ENCODE peak calls at places on chromosomes 11 and 22, in nine cellular contexts. M is kidney; O is spleen; V is aorta; I is esophagus squamous epithelium; N is SK-N-SH; Y is CD8-positive, alpha-beta memory T cell; S is body of pancreas; Q is Karpas-422. H is an unnamed sample.

GRCh38 chr11:8354622-8355417 is 91.1 kb upstream of the LMO1 start:
- DNase-seq in M (peak; percentile 85), O (peak; percentile 76), V (peak; percentile 27), I (no peak), N (peak; percentile 79), Y (no peak), S (peak; percentile 22), Q (no peak), H (no peak)

GRCh38 chr11:1391165-1392010 is 1.7 kb downstream of the BRSK2 start:
- DNase-seq in M (peak; percentile 73), O (no peak), V (no peak), I (no peak), N (peak; percentile 67), Y (no peak), S (peak; percentile 71), Q (no peak), H (no peak)

GRCh38 chr11:129223701-129224149 is 31.6 kb upstream of the ARHGAP32 start:
- DNase-seq in M (no peak), O (no peak), V (no peak), I (no peak), N (no peak), Y (no peak), S (no peak), Q (no peak), H (no peak)

GRCh38 chr22:50532353-50532700 is 2.5 kb upstream of the TYMP start:
- DNase-seq in M (no peak), O (no peak), V (no peak), I (no peak), N (peak; percentile 82), Y (no peak), S (no peak), Q (peak; percentile 46), H (peak; percentile 72)

GRCh38 chr11:48006301-48006992 is 26.1 kb downstream of the PTPRJ start:
- DNase-seq in M (no peak), O (peak; percentile 63), V (no peak), I (no peak), N (no peak), Y (no peak), S (no peak), Q (no peak), H (no peak)

GRCh38 chr11:71138737-71139425 is 113.5 kb downstream of the SHANK2 start:
- DNase-seq in M (no peak), O (peak; percentile 34), V (no peak), I (no peak), N (no peak), Y (no peak), S (no peak), Q (no peak), H (no peak)

GRCh38 chr22:37943471-37944198 is 9.8 kb downstream of the C22orf23 start:
- DNase-seq in M (peak; percentile 70), O (no peak), V (no peak), I (no peak), N (no peak), Y (no peak), S (no peak), Q (no peak), H (no peak)

GRCh38 chr22:35712672-35713071 is 5.0 kb upstream of the APOL5 start:
- DNase-seq in M (no peak), O (no peak), V (no peak), I (no peak), N (no peak), Y (no peak), S (no peak), Q (peak; percentile 75), H (no peak)

GRCh38 chr11:116502641-116503061 is 270.1 kb downstream of the BUD13 start:
- DNase-seq in M (no peak), O (no peak), V (no peak), I (no peak), N (no peak), Y (no peak), S (no peak), Q (no peak), H (peak; percentile 10)

GRCh38 chr22:36160499-36160942 is at the start of gene APOL3:
- DNase-seq in M (peak; percentile 89), O (peak; percentile 87), V (peak; percentile 87), I (no peak), N (no peak), Y (peak; percentile 66), S (peak; percentile 60), Q (no peak), H (peak; percentile 79)

GRCh38 chr11:90252053-90252452 is 29.2 kb upstream of the CHORDC1 start:
- DNase-seq in M (no peak), O (no peak), V (no peak), I (no peak), N (no peak), Y (no peak), S (no peak), Q (no peak), H (no peak)

GRCh38 chr11:121450424-121450823 is 1.7 kb upstream of the SORL1 start:
- DNase-seq in M (no peak), O (no peak), V (no peak), I (no peak), N (no peak), Y (peak; percentile 44), S (no peak), Q (peak; percentile 56), H (no peak)

GRCh38 chr22:22553735-22554134 is 5.3 kb downstream of the PRAME start:
- DNase-seq in M (no peak), O (no peak), V (no peak), I (no peak), N (no peak), Y (no peak), S (no peak), Q (no peak), H (no peak)
- H3K4me1 ChIP-seq in M (no peaks in the 10 kb centered on the region), O (no peaks in the 10 kb centered on the region), V (no peaks in the 10 kb centered on the region), I (no peaks in the 10 kb centered on the region), N (peaks cover 54% of the 10 kb centered on the region), Y (peaks cover 8% of the 10 kb centered on the region), S (no peaks in the 10 kb centered on the region), Q (peaks cover 2% of the 10 kb centered on the region), H (no peaks in the 10 kb centered on the region)

GRCh38 chr22:25388415-25388814 is 169.0 kb downstream of the CRYBB2 start:
- DNase-seq in M (peak; percentile 28), O (peak; percentile 67), V (no peak), I (no peak), N (no peak), Y (no peak), S (no peak), Q (no peak), H (no peak)
- H3K4me1 ChIP-seq in M (peaks cover 6% of the 10 kb centered on the region), O (peaks cover 31% of the 10 kb centered on the region), V (no peaks in the 10 kb centered on the region), I (peaks cover 3% of the 10 kb centered on the region), N (peaks cover 10% of the 10 kb centered on the region), Y (peaks cover 46% of the 10 kb centered on the region), S (peaks cover 18% of the 10 kb centered on the region), Q (no peaks in the 10 kb centered on the region), H (peaks cover 75% of the 10 kb centered on the region)

GRCh38 chr11:96307748-96308133 is 35.3 kb downstream of the MAML2 start:
- DNase-seq in M (no peak), O (no peak), V (no peak), I (no peak), N (no peak), Y (no peak), S (no peak), Q (no peak), H (no peak)

GRCh38 chr11:96303980-96304379 is 39.0 kb downstream of the MAML2 start:
- DNase-seq in M (no peak), O (no peak), V (no peak), I (no peak), N (no peak), Y (no peak), S (no peak), Q (no peak), H (no peak)

GRCh38 chr11:96306933-96307747 is 35.9 kb downstream of the MAML2 start:
- DNase-seq in M (peak; percentile 72), O (no peak), V (peak; percentile 88), I (peak; percentile 48), N (peak; percentile 30), Y (no peak), S (peak; percentile 93), Q (no peak), H (peak; percentile 96)

GRCh38 chr11:96309001-96309642 is 33.9 kb downstream of the MAML2 start:
- DNase-seq in M (no peak), O (no peak), V (no peak), I (no peak), N (no peak), Y (no peak), S (no peak), Q (no peak), H (no peak)

GRCh38 chr11:96306600-96306932 is 36.4 kb downstream of the MAML2 start:
- DNase-seq in M (no peak), O (no peak), V (no peak), I (no peak), N (no peak), Y (no peak), S (no peak), Q (no peak), H (no peak)
- H3K4me1 ChIP-seq in M (peaks cover 44% of the 10 kb centered on the region), O (peaks cover 9% of the 10 kb centered on the region), V (peaks cover 17% of the 10 kb centered on the region), I (peaks cover 47% of the 10 kb centered on the region), N (peaks cover 15% of the 10 kb centered on the region), Y (peaks cover 49% of the 10 kb centered on the region), S (peaks cover 49% of the 10 kb centered on the region), Q (no peaks in the 10 kb centered on the region), H (peaks cover 53% of the 10 kb centered on the region)

GRCh38 chr11:119029069-119029339 is 1.7 kb downstream of the SLC37A4 start:
- DNase-seq in M (no peak), O (peak; percentile 48), V (no peak), I (no peak), N (no peak), Y (no peak), S (no peak), Q (no peak), H (no peak)

GRCh38 chr11:119028346-119029068 is 2.2 kb downstream of the SLC37A4 start:
- DNase-seq in M (no peak), O (peak; percentile 64), V (no peak), I (no peak), N (no peak), Y (no peak), S (peak; percentile 34), Q (no peak), H (no peak)

GRCh38 chr11:119025978-119026766 is 4.5 kb downstream of the SLC37A4 start:
- DNase-seq in M (no peak), O (peak; percentile 56), V (no peak), I (no peak), N (no peak), Y (no peak), S (no peak), Q (no peak), H (no peak)

GRCh38 chr11:119026970-119027369 is 3.7 kb downstream of the SLC37A4 start:
- DNase-seq in M (no peak), O (peak; percentile 53), V (no peak), I (no peak), N (no peak), Y (no peak), S (no peak), Q (no peak), H (no peak)

DNA sequence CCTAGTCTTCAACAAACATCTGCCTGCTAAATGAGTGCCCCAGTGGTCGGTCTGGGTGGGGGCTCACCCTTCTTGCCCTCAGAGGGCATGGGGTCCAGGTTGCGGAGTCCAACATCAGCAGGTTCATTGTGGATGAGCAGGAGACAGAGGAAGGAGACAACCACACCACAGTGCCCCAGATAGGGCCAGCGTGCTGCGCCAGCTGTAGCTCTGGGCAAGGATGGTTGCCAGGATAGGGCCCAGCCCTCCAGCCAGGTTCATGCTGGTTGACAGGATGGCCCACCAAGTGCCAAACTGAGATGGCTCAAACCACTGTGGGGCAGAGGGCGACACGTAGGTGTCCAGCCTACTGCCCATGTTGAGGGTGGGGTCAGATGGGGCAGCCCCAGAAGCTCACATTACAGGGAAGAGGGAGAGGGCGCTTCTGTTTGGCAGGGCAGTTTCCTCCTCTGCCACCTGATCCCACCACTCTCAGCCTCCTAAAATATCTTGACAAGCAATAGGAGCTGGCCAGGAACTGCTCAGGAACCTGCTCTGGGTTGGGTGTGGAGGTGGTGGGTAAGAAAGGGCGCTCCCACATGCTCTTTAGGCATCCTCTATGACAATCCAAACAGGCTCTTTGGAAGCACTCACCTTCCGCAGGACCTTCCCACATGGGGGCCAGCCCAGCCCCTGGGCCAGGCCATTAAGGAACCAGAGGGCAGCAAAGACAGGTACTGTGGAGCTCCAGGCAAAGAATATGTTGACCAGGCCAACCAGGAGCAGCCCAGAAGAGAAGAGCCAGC is 2.9 kb downstream of the SLC37A4 start:
- DNase-seq in M (no peak), O (peak; percentile 72), V (no peak), I (no peak), N (no peak), Y (no peak), S (no peak), Q (no peak), H (no peak)
- H3K4me1 ChIP-seq in M (peaks cover 46% of the 10 kb centered on the region), O (peaks cover 15% of the 10 kb centered on the region), V (no peaks in the 10 kb centered on the region), I (peaks cover 19% of the 10 kb centered on the region), N (peaks cover 12% of the 10 kb centered on the region), Y (peaks cover 28% of the 10 kb centered on the region), S (peaks cover 73% of the 10 kb centered on the region), Q (peaks cover 26% of the 10 kb centered on the region), H (peaks cover 13% of the 10 kb centered on the region)

H was measured in heart right ventricle.